ENCODE peak calls at places on chromosomes 7 and 10, in six cellular contexts. N, H, O, G, M and Q are unnamed samples.

GRCh38 chr10:11150255-11150731 is 132.6 kb downstream of the CELF2 start:
- DNase-seq in G (no peak), N (no peak), H (no peak), M (no peak), O (no peak), Q (no peak)

GRCh38 chr10:96017227-96017687 is 26.1 kb upstream of the CCNJ start:
- DNase-seq in O (peak), M (peak), N (peak), G (peak), H (peak), Q (no peak)

GRCh38 chr10:71770789-71771188 is 2.5 kb downstream of the VSIR start:
- DNase-seq in M (no peak), N (no peak), G (no peak), O (peak), H (no peak), Q (peak)

GRCh38 chr10:71294856-71295255 is 24.2 kb upstream of the SLC29A3 start:
- DNase-seq in O (no peak), M (no peak), H (no peak), G (no peak), N (no peak), Q (no peak)

GRCh38 chr10:63537511-63537910 is 16.3 kb downstream of the REEP3 start:
- DNase-seq in G (no peak), O (no peak), N (no peak), H (no peak), M (no peak), Q (no peak)

GRCh38 chr7:36286241-36286640 is 103.4 kb upstream of the ANLN start:
- DNase-seq in G (no peak), M (no peak), O (no peak), H (no peak), N (no peak), Q (no peak)

GRCh38 chr10:91800756-91801155 is 2.5 kb downstream of the TNKS2 start:
- DNase-seq in H (no peak), M (no peak), O (no peak), N (no peak), G (no peak), Q (no peak)

GRCh38 chr10:24344279-24344678 is 135.3 kb downstream of the KIAA1217 start:
- DNase-seq in O (no peak), G (no peak), N (no peak), H (no peak), M (no peak), Q (no peak)

GRCh38 chr7:92636018-92636560 is 45.9 kb upstream of the FAM133B start:
- DNase-seq in N (no peak), G (no peak), M (no peak), O (no peak), H (no peak), Q (no peak)

GRCh38 chr7:121297843-121298242 is 31.0 kb upstream of the WNT16 start:
- DNase-seq in N (no peak), O (no peak), G (no peak), M (no peak), H (no peak), Q (no peak)

GRCh38 chr7:2438775-2439174 is 35.4 kb downstream of the CHST12 start:
- DNase-seq in H (no peak), M (no peak), N (no peak), O (no peak), G (no peak), Q (no peak)

GRCh38 chr10:97887399-97887798 is 37.8 kb downstream of the GOLGA7B start:
- DNase-seq in G (no peak), M (peak), H (no peak), N (no peak), O (no peak), Q (no peak)

GRCh38 chr7:102024005-102024768 is 206.8 kb downstream of the CUX1 start:
- DNase-seq in N (no peak), O (no peak), G (no peak), M (no peak), H (no peak), Q (no peak)

GRCh38 chr7:2812119-2812487 is 32.0 kb downstream of the GNA12 start:
- DNase-seq in G (no peak), H (no peak), O (no peak), N (no peak), M (no peak), Q (no peak)

GRCh38 chr10:124708922-124709520 is 35.2 kb downstream of the FAM53B start:
- DNase-seq in M (no peak), G (peak), O (no peak), N (no peak), H (no peak), Q (no peak)

GRCh38 chr7:156064921-156065386 is 252.7 kb upstream of the SHH start:
- DNase-seq in O (no peak), G (no peak), M (no peak), N (peak), H (no peak), Q (no peak)

GRCh38 chr7:76354981-76355730 is 3.6 kb downstream of the YWHAG start:
- DNase-seq in M (no peak), N (no peak), H (no peak), G (no peak), O (no peak), Q (no peak)
- H3K4me3 ChIP-seq in M (no peak), N (no peak), H (no peak), G (peak), O (no peak), Q (no peak)

GRCh38 chr7:151078233-151079040 is 2.2 kb downstream of the FASTK start:
- DNase-seq in H (no peak), M (no peak), N (no peak), G (no peak), O (no peak), Q (no peak)
- TF ChIP-seq POLR2AphosphoS5 in H (peak), M (peak), N (peak), G (peak), O (no peak), Q (no peak)

GRCh38 chr10:27618906-27619305 is 114.8 kb downstream of the RAB18 start:
- DNase-seq in G (no peak), M (no peak), H (no peak), N (no peak), O (no peak), Q (no peak)
- H3K27ac ChIP-seq in G (no peak), M (no peak), H (no peak), N (no peak), O (peak), Q (no peak)

GRCh38 chr7:35258125-35258890 is 4.4 kb upstream of the TBX20 start:
- DNase-seq in M (no peak), H (no peak), O (no peak), N (no peak), G (no peak), Q (no peak)

GRCh38 chr7:35258891-35259537 is 5.1 kb upstream of the TBX20 start:
- DNase-seq in H (no peak), M (no peak), O (no peak), N (no peak), G (peak), Q (peak)

GRCh38 chr7:35255909-35256876 is 2.3 kb upstream of the TBX20 start:
- DNase-seq in G (peak), M (no peak), O (no peak), N (no peak), H (no peak), Q (no peak)

GRCh38 chr7:35259555-35259954 is 5.7 kb upstream of the TBX20 start:
- DNase-seq in G (no peak), O (no peak), M (no peak), H (no peak), N (no peak), Q (no peak)

GRCh38 chr7:35257251-35258124 is 3.6 kb upstream of the TBX20 start:
- DNase-seq in G (peak), M (no peak), N (no peak), O (no peak), H (no peak), Q (peak)
- H3K4me3 ChIP-seq in G (peak), M (no peak), N (no peak), O (no peak), H (no peak), Q (no peak)

DNA sequence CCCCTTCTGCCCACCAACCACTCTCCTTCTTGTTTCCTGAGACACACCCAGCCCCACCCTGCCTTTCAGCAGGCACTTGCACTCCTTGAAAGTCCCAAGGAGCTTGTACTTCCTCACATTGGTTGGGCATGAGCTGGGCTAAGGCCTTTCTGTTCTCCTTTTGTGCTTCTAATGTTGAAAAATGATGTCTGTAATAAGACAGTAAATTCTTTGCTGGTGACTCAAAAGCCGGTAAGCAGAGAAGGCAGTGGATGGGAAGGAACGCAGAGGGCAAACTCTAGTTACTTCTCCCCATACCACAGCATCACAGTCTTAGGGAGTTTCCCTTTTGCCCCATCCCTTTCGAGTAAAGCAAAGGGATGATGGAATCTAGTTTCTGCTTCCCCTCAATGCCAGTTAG is 185.6 kb downstream of the PLXNA4 start:
- DNase-seq in O (no peak), H (no peak), M (no peak), N (no peak), G (no peak), Q (no peak)
- TF ChIP-seq POLR2AphosphoS5 in O (no peak), H (no peak), M (no peak), N (no peak), G (no peak), Q (no peak)

GRCh38 chr7:79284226-79284625 is 169.2 kb downstream of the MAGI2 start:
- DNase-seq in O (no peak), N (no peak), G (no peak), H (no peak), M (no peak), Q (no peak)

GRCh38 chr7:79282051-79282694 is 171.3 kb downstream of the MAGI2 start:
- DNase-seq in H (peak), G (peak), O (no peak), M (no peak), N (peak), Q (peak)

GRCh38 chr7:79286181-79286580 is 167.3 kb downstream of the MAGI2 start:
- DNase-seq in N (no peak), H (no peak), M (no peak), G (no peak), O (no peak), Q (no peak)

GRCh38 chr7:79282882-79283602 is 170.4 kb downstream of the MAGI2 start:
- DNase-seq in M (no peak), G (no peak), H (no peak), O (no peak), N (peak), Q (no peak)

DNA sequence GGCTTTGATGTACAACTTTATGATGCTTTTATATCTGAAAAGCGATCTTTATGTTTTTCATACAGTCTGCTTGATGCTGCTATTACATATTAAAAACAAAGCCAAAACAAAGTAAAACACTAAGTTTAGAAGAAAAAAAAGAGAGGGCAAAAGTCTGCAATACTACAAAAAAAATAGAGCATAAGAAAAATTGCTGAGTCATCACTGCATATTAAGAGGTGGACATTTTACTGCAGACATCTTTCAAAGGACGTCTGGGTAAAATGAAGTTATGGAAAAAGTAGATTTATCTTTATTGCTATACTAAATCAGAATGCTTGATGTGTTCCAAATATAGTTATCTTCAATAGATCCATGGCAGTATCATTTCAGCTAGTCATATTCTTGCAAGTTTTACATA is 172.1 kb downstream of the MAGI2 start:
- DNase-seq in H (no peak), G (no peak), N (no peak), M (no peak), O (no peak), Q (no peak)
- H3K27ac ChIP-seq in H (no peak), G (no peak), N (peak), M (no peak), O (no peak), Q (no peak)

GRCh38 chr10:4943821-4944220 is 19.4 kb upstream of the AKR1C1 start:
- DNase-seq in G (no peak), M (no peak), H (no peak), N (no peak), O (no peak), Q (no peak)
- H3K4me3 ChIP-seq in G (peak), M (no peak), H (no peak), N (no peak), O (no peak), Q (no peak)